ENCODE peak calls at places on chromosomes 2 and 18, in six cellular contexts. T is hepatocyte, R is HCT116, J is BJ, Z is right cardiac atrium, G is breast epithelium. M is an unnamed sample.
A peak's percentile ranks its signal among the peaks of the same experiment; 100 is the strongest.

GRCh38 chr2:110204408-110205385 is at the start of gene NPHP1:
- DNase-seq in T (peak; percentile 93), R (peak; percentile 60), J (no peak), Z (peak; percentile 95), G (peak; percentile 86), M (no peak)

GRCh38 chr2:86037141-86037794 is 68.4 kb downstream of the POLR1A start:
- DNase-seq in T (no peak), R (no peak), J (peak; percentile 94), Z (peak; percentile 92), G (peak; percentile 57), M (no peak)

GRCh38 chr2:128323501-128323931 is 4.8 kb upstream of the HS6ST1 start:
- DNase-seq in T (no peak), R (no peak), J (no peak), Z (no peak), G (peak; percentile 17), M (no peak)

GRCh38 chr2:149989447-149990063 is 402.0 kb upstream of the MMADHC start:
- DNase-seq in T (no peak), R (no peak), J (no peak), Z (no peak), G (peak; percentile 65), M (peak; percentile 55)

GRCh38 chr2:136131961-136132839 is 14.3 kb upstream of the CXCR4 start:
- DNase-seq in T (no peak), R (no peak), J (no peak), Z (no peak), G (no peak), M (no peak)

GRCh38 chr2:39728941-39729351 is 50.1 kb downstream of the THUMPD2 start:
- DNase-seq in T (peak; percentile 48), R (peak; percentile 2), J (no peak), Z (no peak), G (peak; percentile 56), M (no peak)

GRCh38 chr18:59276047-59276446 is 2.8 kb upstream of the RAX start:
- DNase-seq in T (no peak), R (no peak), J (no peak), Z (no peak), G (no peak), M (no peak)

GRCh38 chr2:226354434-226354833 is 445.2 kb downstream of the IRS1 start:
- DNase-seq in T (peak; percentile 9), R (no peak), J (no peak), Z (no peak), G (no peak), M (no peak)

GRCh38 chr2:2832657-2833056 is 501.6 kb upstream of the MYT1L start:
- DNase-seq in T (no peak), R (no peak), J (no peak), Z (no peak), G (no peak), M (no peak)

GRCh38 chr2:75317316-75317715 is 118.0 kb upstream of the TACR1 start:
- DNase-seq in T (no peak), R (no peak), J (no peak), Z (no peak), G (no peak), M (no peak)

M was measured in keratinocyte.